ENCODE peak calls at places on chromosome 4, in ten cellular contexts. F is endothelial cell of umbilical vein; Y is globus pallidus; T is DMS 273 treated with DMSO at 0.1 percent for 48 hours; Q is HT1080; I is mesothelial cell of epicardium; R is nucleus accumbens; L is naive thymus-derived CD4-positive, alpha-beta T cell; X is H54; U is central memory CD8-positive, alpha-beta T cell. S is an unnamed sample.

GRCh38 chr4:140130677-140131076 is 23.3 kb downstream of the MAML3 start:
- DNase-seq in F (no peak), Y (no peak), T (no peak), Q (peak; percentile 88), I (no peak), R (no peak), L (no peak), X (no peak), U (no peak), S (no peak)

GRCh38 chr4:74682567-74683359 is 111.6 kb downstream of the BTC start:
- DNase-seq in F (peak; percentile 61), Y (no peak), T (no peak), Q (peak; percentile 96), I (no peak), R (no peak), L (no peak), X (peak; percentile 14), U (no peak), S (no peak)

GRCh38 chr4:113784497-113785254 is 23.1 kb upstream of the CAMK2D start:
- DNase-seq in F (peak; percentile 96), Y (peak; percentile 37), T (no peak), Q (peak; percentile 98), I (no peak), R (no peak), L (no peak), X (peak; percentile 23), U (no peak), S (peak; percentile 86)

GRCh38 chr4:137597751-137598493 is 65.6 kb upstream of the PCDH18 start:
- DNase-seq in F (peak; percentile 5), Y (no peak), T (no peak), Q (no peak), I (no peak), R (no peak), L (no peak), X (no peak), U (no peak), S (no peak)

GRCh38 chr4:1028574-1029220 is 17.3 kb downstream of the FGFRL1 start:
- DNase-seq in F (no peak), Y (no peak), T (no peak), Q (no peak), I (no peak), R (no peak), L (no peak), X (no peak), U (no peak), S (no peak)

GRCh38 chr4:110769578-110769977 is 146.7 kb upstream of the PITX2 start:
- DNase-seq in F (no peak), Y (no peak), T (no peak), Q (no peak), I (no peak), R (no peak), L (no peak), X (no peak), U (no peak), S (no peak)

GRCh38 chr4:93870876-93871458 is 42.4 kb downstream of the ATOH1 start:
- DNase-seq in F (no peak), Y (no peak), T (no peak), Q (no peak), I (no peak), R (no peak), L (no peak), X (no peak), U (no peak), S (no peak)

GRCh38 chr4:160353548-160353947 is 1250.7 kb downstream of the RAPGEF2 start:
- DNase-seq in F (no peak), Y (no peak), T (no peak), Q (no peak), I (no peak), R (no peak), L (no peak), X (no peak), U (no peak), S (peak; percentile 17)

S was measured in pons.